ENCODE peak calls at places on chromosomes 16 and 17, in eight cellular contexts. U, M, G, O, L, K, V and H are unnamed samples.
A peak's percentile ranks its signal among the peaks of the same experiment; 100 is the strongest.

GRCh38 chr17:45776896-45777295 is 7.2 kb upstream of the CRHR1 start:
- DNase-seq in U (no peak), M (no peak), G (no peak), O (no peak), L (no peak), K (no peak), V (no peak), H (no peak)

GRCh38 chr17:46866325-46866724 is 14.9 kb downstream of the WNT9B start:
- DNase-seq in U (no peak), M (no peak), G (no peak), O (no peak), L (no peak), K (no peak), V (no peak), H (no peak)

GRCh38 chr16:51708861-51709260 is 557.8 kb upstream of the SALL1 start:
- DNase-seq in U (no peak), M (no peak), G (no peak), O (no peak), L (no peak), K (no peak), V (no peak), H (no peak)

GRCh38 chr16:67514382-67514828 is 14.2 kb upstream of the RIPOR1 start:
- DNase-seq in U (peak; percentile 90), M (no peak), G (peak; percentile 28), O (peak; percentile 84), L (peak; percentile 72), K (peak; percentile 85), V (peak; percentile 89), H (no peak)

GRCh38 chr16:50675686-50676610 is 5.2 kb downstream of the SNX20 start:
- DNase-seq in U (no peak), M (no peak), G (no peak), O (no peak), L (no peak), K (no peak), V (no peak), H (no peak)

GRCh38 chr17:75826561-75827290 is 17.5 kb downstream of the UNC13D start:
- DNase-seq in U (no peak), M (peak; percentile 70), G (no peak), O (no peak), L (no peak), K (no peak), V (no peak), H (no peak)

GRCh38 chr17:30526401-30526800 is 49.2 kb downstream of the GOSR1 start:
- DNase-seq in U (no peak), M (no peak), G (no peak), O (no peak), L (no peak), K (no peak), V (no peak), H (no peak)

GRCh38 chr16:22347100-22347820 is 27.2 kb downstream of the CDR2 start:
- DNase-seq in U (no peak), M (no peak), G (no peak), O (no peak), L (no peak), K (no peak), V (no peak), H (no peak)

GRCh38 chr17:42260318-42260717 is 15.9 kb downstream of the STAT5B start:
- DNase-seq in U (no peak), M (no peak), G (no peak), O (no peak), L (no peak), K (no peak), V (no peak), H (no peak)

GRCh38 chr16:53518550-53519416 is 15.8 kb upstream of the AKTIP start:
- DNase-seq in U (peak; percentile 63), M (no peak), G (no peak), O (peak; percentile 92), L (no peak), K (peak; percentile 51), V (no peak), H (peak; percentile 46)

GRCh38 chr17:69187294-69187693 is 41.3 kb downstream of the ABCA10 start:
- DNase-seq in U (no peak), M (no peak), G (no peak), O (no peak), L (no peak), K (no peak), V (no peak), H (no peak)

GRCh38 chr16:10839271-10839661 is 20.7 kb upstream of the TVP23A start:
- DNase-seq in U (no peak), M (peak; percentile 87), G (no peak), O (no peak), L (no peak), K (no peak), V (no peak), H (no peak)

GRCh38 chr17:2416010-2416734 is 15.3 kb upstream of the MNT start:
- DNase-seq in U (peak; percentile 63), M (peak; percentile 93), G (peak; percentile 91), O (peak; percentile 85), L (peak; percentile 97), K (peak; percentile 94), V (peak; percentile 84), H (peak; percentile 84)

GRCh38 chr17:10135539-10136257 is 62.7 kb downstream of the GAS7 start:
- DNase-seq in U (peak; percentile 51), M (no peak), G (no peak), O (peak; percentile 62), L (no peak), K (peak; percentile 60), V (peak; percentile 22), H (no peak)

GRCh38 chr17:18002171-18002570 is 29.5 kb downstream of the DRC3 start:
- DNase-seq in U (no peak), M (no peak), G (no peak), O (no peak), L (no peak), K (no peak), V (no peak), H (no peak)

GRCh38 chr17:44095388-44095646 is 24.8 kb downstream of the G6PC3 start:
- DNase-seq in U (no peak), M (no peak), G (no peak), O (no peak), L (no peak), K (no peak), V (no peak), H (no peak)

GRCh38 chr16:5193877-5194276 is 96.3 kb upstream of the EEF2KMT start:
- DNase-seq in U (no peak), M (no peak), G (no peak), O (no peak), L (no peak), K (no peak), V (no peak), H (no peak)

GRCh38 chr16:85002099-85002541 is 9.2 kb downstream of the ZDHHC7 start:
- DNase-seq in U (no peak), M (peak; percentile 39), G (no peak), O (no peak), L (no peak), K (no peak), V (no peak), H (no peak)

GRCh38 chr17:27340990-27341595 is 47.2 kb downstream of the WSB1 start:
- DNase-seq in U (no peak), M (no peak), G (no peak), O (no peak), L (no peak), K (no peak), V (no peak), H (no peak)

GRCh38 chr16:734208-734980 is 6.4 kb downstream of the CIAO3 start:
- DNase-seq in U (no peak), M (peak; percentile 67), G (no peak), O (no peak), L (no peak), K (no peak), V (no peak), H (no peak)
- TF ChIP-seq CTCF in U (no peak), M (no peak), G (no peak), O (no peak), L (no peak), K (no peak), V (no peak), H (no peak)

GRCh38 chr17:68020451-68020779 is 15.1 kb upstream of the KPNA2 start:
- DNase-seq in U (no peak), M (no peak), G (no peak), O (no peak), L (no peak), K (no peak), V (no peak), H (no peak)

GRCh38 chr17:68021963-68022362 is 13.6 kb upstream of the KPNA2 start:
- DNase-seq in U (no peak), M (no peak), G (no peak), O (no peak), L (no peak), K (no peak), V (no peak), H (no peak)

GRCh38 chr17:68016838-68017237 is 18.7 kb upstream of the KPNA2 start:
- DNase-seq in U (no peak), M (no peak), G (no peak), O (no peak), L (no peak), K (no peak), V (no peak), H (no peak)

GRCh38 chr17:68019336-68019674 is 16.2 kb upstream of the KPNA2 start:
- DNase-seq in U (no peak), M (no peak), G (no peak), O (no peak), L (no peak), K (no peak), V (peak; percentile 58), H (no peak)

GRCh38 chr17:68019675-68020450 is 15.7 kb upstream of the KPNA2 start:
- DNase-seq in U (peak; percentile 96), M (peak; percentile 98), G (peak; percentile 99), O (peak; percentile 98), L (peak; percentile 100), K (peak; percentile 98), V (peak; percentile 98), H (peak; percentile 99)
- TF ChIP-seq CTCF in U (peak; percentile 6), M (peak; percentile 27), G (peak; percentile 63), O (peak; percentile 52), L (peak; percentile 59), K (peak; percentile 42), V (no peak), H (no peak)

GRCh38 chr17:50307654-50308053 is 33.4 kb downstream of the TMEM92 start:
- DNase-seq in U (no peak), M (no peak), G (no peak), O (no peak), L (no peak), K (no peak), V (no peak), H (no peak)
- TF ChIP-seq CTCF in U (no peak), M (no peak), G (no peak), O (no peak), L (no peak), K (no peak), V (no peak), H (no peak)

GRCh38 chr17:32567511-32567910 is 80.7 kb downstream of the CDK5R1 start:
- DNase-seq in U (no peak), M (no peak), G (no peak), O (no peak), L (no peak), K (no peak), V (peak; percentile 4), H (no peak)

GRCh38 chr17:32565401-32565800 is 78.6 kb downstream of the CDK5R1 start:
- DNase-seq in U (no peak), M (no peak), G (no peak), O (no peak), L (no peak), K (no peak), V (no peak), H (no peak)

GRCh38 chr17:32566303-32566702 is 79.5 kb downstream of the CDK5R1 start:
- DNase-seq in U (no peak), M (no peak), G (no peak), O (no peak), L (no peak), K (no peak), V (no peak), H (no peak)

GRCh38 chr17:32568673-32569072 is 81.9 kb downstream of the CDK5R1 start:
- DNase-seq in U (no peak), M (no peak), G (no peak), O (no peak), L (no peak), K (no peak), V (no peak), H (no peak)

GRCh38 chr17:32567086-32567485 is 80.3 kb downstream of the CDK5R1 start:
- DNase-seq in U (no peak), M (no peak), G (no peak), O (no peak), L (no peak), K (no peak), V (no peak), H (no peak)
- TF ChIP-seq CTCF in U (no peak), M (no peak), G (no peak), O (no peak), L (no peak), K (no peak), V (no peak), H (no peak)